ENCODE peak calls at places on chromosomes 3 and 15, in six cellular contexts. M, N, Z, R, H and A are unnamed samples.

GRCh38 chr15:59335197-59335786 is 37.4 kb downstream of the MYO1E start:
- DNase-seq in M (no peak), H (peak), N (no peak), R (no peak), Z (no peak), A (no peak)

GRCh38 chr3:133910422-133910821 is 14.7 kb upstream of the RAB6B start:
- DNase-seq in Z (no peak), H (no peak), R (no peak), N (no peak), M (no peak), A (no peak)

GRCh38 chr3:53109822-53110771 is 20.1 kb downstream of the RFT1 start:
- DNase-seq in R (no peak), H (peak), Z (peak), M (peak), N (peak), A (no peak)

GRCh38 chr3:192957441-192957951 is 39.8 kb upstream of the MB21D2 start:
- DNase-seq in R (no peak), H (peak), Z (no peak), M (peak), N (peak), A (no peak)

GRCh38 chr3:37139567-37140052 is 34.8 kb downstream of the LRRFIP2 start:
- DNase-seq in N (no peak), M (no peak), Z (no peak), R (no peak), H (no peak), A (no peak)

GRCh38 chr3:26280517-26280916 is 342.1 kb upstream of the LRRC3B start:
- DNase-seq in Z (no peak), H (no peak), N (no peak), R (no peak), M (no peak), A (no peak)

GRCh38 chr15:50261979-50262378 is 3.5 kb downstream of the HDC start:
- DNase-seq in M (no peak), H (no peak), N (no peak), R (no peak), Z (no peak), A (no peak)

GRCh38 chr3:138946554-138947302 is at the start of the genes FOXL2 and FOXL2NB:
- DNase-seq in H (no peak), N (no peak), Z (peak), M (peak), R (no peak), A (no peak)

GRCh38 chr15:46644493-46645481 is 1010.0 kb downstream of the SQOR start:
- DNase-seq in R (no peak), H (no peak), Z (no peak), N (no peak), M (no peak), A (no peak)

GRCh38 chr15:91484141-91484540 is 369.4 kb upstream of the SLCO3A1 start:
- DNase-seq in Z (no peak), H (no peak), M (no peak), N (no peak), R (no peak), A (no peak)

GRCh38 chr15:31235298-31236183 is 91.1 kb upstream of the KLF13 start:
- DNase-seq in H (peak), R (peak), M (peak), Z (no peak), N (no peak), A (no peak)

GRCh38 chr15:63063877-63064409 is 21.4 kb downstream of the TPM1 start:
- DNase-seq in Z (no peak), N (no peak), M (no peak), H (no peak), R (no peak), A (no peak)

GRCh38 chr3:43689166-43689565 is 1.6 kb upstream of the ABHD5 start:
- DNase-seq in N (no peak), M (no peak), H (no peak), R (no peak), Z (no peak), A (no peak)

GRCh38 chr3:53485675-53486365 is 8.6 kb upstream of the CACNA1D start:
- DNase-seq in N (no peak), M (no peak), H (no peak), Z (no peak), R (peak), A (no peak)

GRCh38 chr15:70083423-70083822 is 14.3 kb downstream of the TLE3 start:
- DNase-seq in M (no peak), R (no peak), N (no peak), Z (no peak), H (no peak), A (no peak)

GRCh38 chr3:110413807-110414748 is 657.5 kb upstream of the NECTIN3 start:
- DNase-seq in R (no peak), Z (no peak), N (no peak), M (peak), H (peak), A (no peak)

GRCh38 chr3:51722362-51722761 is 15.5 kb downstream of the GRM2 start:
- DNase-seq in N (no peak), M (no peak), R (no peak), Z (no peak), H (no peak), A (no peak)

GRCh38 chr3:149023951-149024350 is 32.6 kb downstream of the GYG1 start:
- DNase-seq in R (no peak), H (no peak), N (no peak), Z (no peak), M (no peak), A (no peak)

GRCh38 chr3:195095704-195096036 is 175.3 kb downstream of the XXYLT1 start:
- DNase-seq in H (peak), N (no peak), R (no peak), Z (no peak), M (no peak), A (no peak)

GRCh38 chr3:178112134-178112533 is 424.1 kb upstream of the KCNMB2 start:
- DNase-seq in R (no peak), M (no peak), H (no peak), N (no peak), Z (no peak), A (no peak)

GRCh38 chr3:141659821-141660597 is 78.1 kb upstream of the RNF7 start:
- DNase-seq in N (peak), R (peak), Z (no peak), M (peak), H (no peak), A (no peak)

GRCh38 chr3:62109534-62109933 is 263.8 kb downstream of the FEZF2 start:
- DNase-seq in N (no peak), M (peak), R (no peak), H (peak), Z (no peak), A (no peak)

GRCh38 chr3:38573606-38574005 is 75.9 kb downstream of the SCN5A start:
- DNase-seq in N (no peak), Z (no peak), R (no peak), H (no peak), M (no peak), A (no peak)

GRCh38 chr15:101501703-101502373 is 12.3 kb upstream of the PCSK6 start:
- DNase-seq in N (peak), H (peak), M (peak), Z (peak), R (no peak), A (peak)